ENCODE peak calls at places on chromosomes 7 and 10, in four cellular contexts. R is RCC 7860, Q is amniotic stem cell, B is mesothelial cell of epicardium. G is an unnamed sample.

GRCh38 chr7:102300643-102301211 is 14.1 kb downstream of the SH2B2 start:
- DNase-seq in Q (no peak), B (peak), R (no peak), G (no peak)

GRCh38 chr7:49878627-49879026 is 105.2 kb downstream of the VWC2 start:
- DNase-seq in R (no peak), Q (no peak), B (no peak), G (no peak)

GRCh38 chr10:55283041-55283440 is 482.0 kb upstream of the PCDH15 start:
- DNase-seq in R (no peak), B (no peak), Q (no peak), G (no peak)

GRCh38 chr7:46881507-46882127 is 700.3 kb downstream of the TNS3 start:
- DNase-seq in R (peak), Q (no peak), B (no peak), G (no peak)

GRCh38 chr7:101918426-101918825 is 101.0 kb downstream of the CUX1 start:
- DNase-seq in Q (no peak), R (no peak), B (no peak), G (no peak)

GRCh38 chr10:13016413-13016812 is 14.9 kb upstream of the CCDC3 start:
- DNase-seq in Q (no peak), R (no peak), B (no peak), G (no peak)

GRCh38 chr7:142883571-142884284 is 1.8 kb downstream of the TRPV6 start:
- DNase-seq in R (no peak), B (peak), Q (no peak), G (no peak)

GRCh38 chr10:28991326-28991725 is 297.5 kb upstream of the LYZL1 start:
- DNase-seq in B (no peak), Q (peak), R (peak), G (no peak)

GRCh38 chr7:134701272-134701671 is 54.6 kb downstream of the BPGM start:
- DNase-seq in R (no peak), Q (no peak), B (no peak), G (peak)

GRCh38 chr7:112449353-112449752 is 907 bp upstream of the IFRD1 start:
- DNase-seq in Q (no peak), B (no peak), R (peak), G (no peak)

GRCh38 chr7:21355406-21355874 is 72.4 kb upstream of the SP4 start:
- DNase-seq in Q (no peak), B (no peak), R (no peak), G (no peak)

GRCh38 chr7:1950623-1951523 is 280.8 kb downstream of the ELFN1 start:
- DNase-seq in R (no peak), Q (no peak), B (no peak), G (no peak)

GRCh38 chr10:75469018-75469616 is 37.7 kb downstream of the LRMDA start:
- DNase-seq in B (no peak), Q (peak), R (peak), G (no peak)

GRCh38 chr10:78417425-78418370 is 384.0 kb downstream of the RPS24 start:
- DNase-seq in Q (no peak), R (no peak), B (peak), G (no peak)

GRCh38 chr7:154644366-154644765 is 358.6 kb downstream of the PAXIP1 start:
- DNase-seq in Q (no peak), R (no peak), B (no peak), G (no peak)

GRCh38 chr10:62844280-62845011 is 28.3 kb upstream of the EGR2 start:
- DNase-seq in Q (no peak), B (no peak), R (no peak), G (no peak)

GRCh38 chr7:31105256-31105950 is 53.3 kb downstream of the ADCYAP1R1 start:
- DNase-seq in Q (no peak), B (peak), R (no peak), G (no peak)

GRCh38 chr7:24722386-24723177 is 34.7 kb downstream of the GSDME start:
- DNase-seq in R (no peak), B (no peak), Q (no peak), G (peak)

GRCh38 chr10:15321431-15322321 is 49.4 kb downstream of the FAM171A1 start:
- DNase-seq in R (no peak), B (no peak), Q (no peak), G (peak)

G was measured in NCI-H446.